ENCODE peak calls at places on chromosomes 16 and 17, in four cellular contexts. M, Z, P and E are unnamed samples.

GRCh38 chr17:19470529-19471261 is 59.7 kb downstream of the RNF112 start:
- DNase-seq in M (no peak), Z (no peak), P (peak; percentile 34), E (no peak)

GRCh38 chr17:55642741-55643140 is 79.9 kb downstream of the TMEM100 start:
- DNase-seq in M (no peak), Z (no peak), P (no peak), E (no peak)

GRCh38 chr17:5821057-5821456 is 236.7 kb upstream of the NLRP1 start:
- DNase-seq in M (no peak), Z (no peak), P (no peak), E (no peak)

GRCh38 chr17:43467981-43468541 is 15.7 kb upstream of the DHX8 start:
- DNase-seq in M (no peak), Z (no peak), P (no peak), E (no peak)

GRCh38 chr16:11257131-11257938 is 1.3 kb upstream of the SOCS1 start:
- DNase-seq in M (peak; percentile 87), Z (peak; percentile 84), P (peak; percentile 84), E (peak; percentile 74)

GRCh38 chr17:49566668-49567071 is 9.0 kb upstream of the NXPH3 start:
- DNase-seq in M (no peak), Z (no peak), P (no peak), E (no peak)

GRCh38 chr17:38550661-38551060 is 55.1 kb downstream of the SRCIN1 start:
- DNase-seq in M (peak; percentile 72), Z (peak; percentile 80), P (no peak), E (peak; percentile 42)

GRCh38 chr17:79338142-79338541 is 263.5 kb downstream of the ENGASE start:
- DNase-seq in M (no peak), Z (no peak), P (no peak), E (no peak)

GRCh38 chr17:81032641-81033422 is 2.1 kb upstream of the BAIAP2 start:
- DNase-seq in M (peak; percentile 28), Z (no peak), P (no peak), E (no peak)